ENCODE peak calls at places on chromosomes 2 and 18, in nine cellular contexts. Q is kidney epithelial cell, I is omental fat pad, M is progenitor cell of endocrine pancreas, E is fibroblast of pulmonary artery, D is cardiac muscle cell, B is Peyer's patch, W is OCI-LY7, C is kidney. Y is an unnamed sample.

GRCh38 chr18:7025194-7025593 is 92.4 kb downstream of the LAMA1 start:
- DNase-seq in Q (no peak), I (no peak), M (no peak), E (no peak), D (no peak), B (no peak), W (no peak), C (no peak), Y (no peak)

GRCh38 chr2:169765523-169765922 is 31.9 kb downstream of the KLHL23 start:
- DNase-seq in Q (no peak), I (no peak), M (no peak), E (peak; percentile 18), D (peak; percentile 37), B (no peak), W (no peak), C (no peak), Y (no peak)

GRCh38 chr2:204104821-204105220 is 168.3 kb downstream of the ICOS start:
- DNase-seq in Q (no peak), I (no peak), M (no peak), E (no peak), D (no peak), B (no peak), W (no peak), C (no peak), Y (no peak)

GRCh38 chr18:50816767-50817166 is 3.0 kb downstream of the MRO start:
- DNase-seq in Q (peak; percentile 61), I (no peak), M (no peak), E (no peak), D (no peak), B (no peak), W (peak; percentile 80), C (no peak), Y (no peak)

GRCh38 chr2:240553956-240554480 is 3.8 kb downstream of the ANKMY1 start:
- DNase-seq in Q (no peak), I (no peak), M (no peak), E (no peak), D (no peak), B (no peak), W (no peak), C (no peak), Y (no peak)

GRCh38 chr2:80244905-80245584 is 59.5 kb downstream of the LRRTM1 start:
- DNase-seq in Q (no peak), I (no peak), M (no peak), E (no peak), D (no peak), B (no peak), W (no peak), C (no peak), Y (no peak)

GRCh38 chr2:96506016-96506906 is 1.1 kb upstream of the NEURL3 start:
- DNase-seq in Q (no peak), I (no peak), M (no peak), E (no peak), D (no peak), B (no peak), W (no peak), C (no peak), Y (no peak)

GRCh38 chr2:95030496-95030895 is 5.0 kb downstream of the MAL start:
- DNase-seq in Q (no peak), I (no peak), M (no peak), E (no peak), D (no peak), B (no peak), W (no peak), C (peak; percentile 57), Y (no peak)

GRCh38 chr2:95356821-95357700 is 45.4 kb upstream of the FAHD2A start:
- DNase-seq in Q (no peak), I (no peak), M (no peak), E (no peak), D (no peak), B (peak; percentile 34), W (no peak), C (peak; percentile 60), Y (no peak)

GRCh38 chr2:42195559-42195958 is 26.4 kb downstream of the EML4 start:
- DNase-seq in Q (peak; percentile 50), I (no peak), M (no peak), E (peak; percentile 59), D (peak; percentile 68), B (no peak), W (no peak), C (no peak), Y (no peak)

GRCh38 chr2:54797307-54797706 is 73.8 kb downstream of the EML6 start:
- DNase-seq in Q (no peak), I (no peak), M (no peak), E (no peak), D (no peak), B (no peak), W (no peak), C (no peak), Y (no peak)

GRCh38 chr18:76616373-76616772 is 121.3 kb upstream of the ZNF516 start:
- DNase-seq in Q (no peak), I (no peak), M (no peak), E (no peak), D (no peak), B (no peak), W (no peak), C (no peak), Y (no peak)

GRCh38 chr18:41150316-41150715 is 804.7 kb upstream of the PIK3C3 start:
- DNase-seq in Q (no peak), I (no peak), M (no peak), E (no peak), D (no peak), B (no peak), W (no peak), C (no peak), Y (no peak)

GRCh38 chr18:22309191-22309590 is 108.5 kb downstream of the CTAGE1 start:
- DNase-seq in Q (no peak), I (no peak), M (no peak), E (peak; percentile 63), D (peak; percentile 54), B (no peak), W (no peak), C (no peak), Y (no peak)

GRCh38 chr2:196959750-196960392 is 33.4 kb upstream of the PGAP1 start:
- DNase-seq in Q (no peak), I (no peak), M (no peak), E (peak; percentile 56), D (peak; percentile 66), B (no peak), W (no peak), C (no peak), Y (no peak)

DNA sequence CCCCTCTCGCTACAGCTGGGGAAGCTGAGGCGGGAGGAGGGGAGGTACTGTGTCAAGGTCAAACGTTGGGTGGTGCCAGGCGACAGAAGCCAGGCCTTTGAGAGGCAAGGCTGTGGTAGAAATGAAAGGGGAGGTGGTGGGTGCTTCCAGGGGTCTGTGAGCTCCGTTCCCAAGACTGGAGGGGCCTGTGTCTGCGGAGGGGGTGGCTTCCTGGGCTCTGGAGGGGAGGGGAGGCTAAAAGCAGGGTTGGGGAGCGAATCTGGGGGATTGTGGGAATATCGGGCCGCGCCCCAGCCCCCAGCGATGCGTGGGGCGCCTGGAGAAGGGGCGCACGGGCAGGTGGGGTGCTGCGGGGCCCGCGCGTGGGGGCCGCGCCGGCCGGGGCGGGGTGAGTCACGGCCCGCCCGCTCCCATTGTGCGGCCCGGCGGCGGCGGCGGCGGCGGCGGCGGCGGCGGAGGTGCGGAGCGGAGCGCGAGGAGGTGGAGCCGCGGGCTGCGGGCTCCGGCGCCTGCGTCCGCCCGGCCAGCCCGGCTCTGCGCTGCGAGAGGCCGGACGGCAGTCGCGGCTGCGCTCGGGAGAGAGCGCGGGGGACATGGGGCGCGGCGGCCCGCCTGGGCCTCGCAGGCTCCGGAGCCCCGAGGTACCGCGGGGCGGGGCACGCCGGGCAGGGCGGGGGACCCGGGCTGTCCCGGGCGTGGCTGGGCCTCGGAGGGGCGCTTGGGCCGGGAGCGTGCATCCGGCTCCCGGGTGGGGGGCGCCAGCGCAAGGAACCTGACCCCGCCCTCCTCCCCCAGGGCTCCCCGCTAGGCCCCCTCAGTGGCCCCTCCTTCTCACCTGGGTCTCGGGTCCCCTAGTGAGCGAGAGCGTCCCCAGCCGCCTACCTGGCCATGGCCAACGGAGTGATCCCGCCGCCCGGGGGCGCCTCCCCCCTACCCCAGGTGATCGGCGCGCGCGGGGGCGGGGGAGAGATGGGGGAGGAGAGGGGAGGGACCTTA is at the start of gene SLC4A3:
- DNase-seq in Q (no peak), I (no peak), M (peak; percentile 36), E (peak; percentile 25), D (peak; percentile 47), B (peak; percentile 44), W (no peak), C (peak; percentile 66), Y (no peak)
- TF ChIP-seq CTCF in Q (peak; percentile 19), I (no peak), M (peak; percentile 19), E (no peak), D (no peak), B (no peak), W (no peak), C (no peak), Y (no peak)

GRCh38 chr18:63320041-63320689 is 596 bp upstream of the BCL2 start:
- DNase-seq in Q (no peak), I (no peak), M (peak; percentile 51), E (peak; percentile 85), D (peak; percentile 90), B (peak; percentile 85), W (peak; percentile 77), C (peak; percentile 94), Y (peak; percentile 78)
- TF ChIP-seq CTCF in Q (no peak), I (no peak), M (no peak), E (no peak), D (no peak), B (peak; percentile 32), W (no peak), C (no peak), Y (no peak)

GRCh38 chr2:156540706-156541105 is 104.5 kb downstream of the GPD2 start:
- DNase-seq in Q (no peak), I (no peak), M (no peak), E (no peak), D (no peak), B (no peak), W (no peak), C (no peak), Y (no peak)
- TF ChIP-seq CTCF in Q (no peak), I (no peak), M (no peak), E (no peak), D (no peak), B (no peak), W (no peak), C (no peak), Y (no peak)

GRCh38 chr2:106638043-106638442 is 150.9 kb downstream of the CD8B2 start:
- DNase-seq in Q (no peak), I (no peak), M (no peak), E (peak; percentile 42), D (peak; percentile 48), B (no peak), W (peak; percentile 17), C (no peak), Y (no peak)
- TF ChIP-seq CTCF in Q (peak; percentile 19), I (no peak), M (peak; percentile 66), E (peak; percentile 36), D (peak; percentile 41), B (peak; percentile 59), W (peak; percentile 72), C (peak; percentile 34), Y (no peak)

Y was measured in activated B cell treated with CpG ODN at 0.5 μM for 24 hours.